ENCODE peak calls at places on chromosome 18, in six cellular contexts. D is CD8-positive, alpha-beta T cell; T is ovary; E is HCT116; U is PC-9; X is ascending aorta. M is an unnamed sample.

GRCh38 chr18:6628189-6628588 is 101.3 kb upstream of the ARHGAP28 start:
- DNase-seq in D (no peak), T (no peak), E (no peak), U (no peak), X (no peak), M (no peak)

GRCh38 chr18:6111726-6112125 is 216.4 kb upstream of the TMEM200C start:
- DNase-seq in D (no peak), T (no peak), E (no peak), U (no peak), X (no peak), M (no peak)

GRCh38 chr18:42444349-42444748 is 489.3 kb downstream of the PIK3C3 start:
- DNase-seq in D (no peak), T (no peak), E (no peak), U (no peak), X (no peak), M (no peak)

GRCh38 chr18:394997-395383 is 105.5 kb downstream of the COLEC12 start:
- DNase-seq in D (no peak), T (no peak), E (no peak), U (no peak), X (no peak), M (peak; percentile 93)

GRCh38 chr18:25423267-25423666 is 71.3 kb upstream of the ZNF521 start:
- DNase-seq in D (no peak), T (no peak), E (no peak), U (no peak), X (no peak), M (no peak)

GRCh38 chr18:31281437-31281836 is 36.5 kb upstream of the DSG1 start:
- DNase-seq in D (no peak), T (no peak), E (no peak), U (no peak), X (no peak), M (no peak)

GRCh38 chr18:79986726-79987125 is 1.6 kb downstream of the TXNL4A start:
- DNase-seq in D (no peak), T (no peak), E (no peak), U (no peak), X (no peak), M (no peak)

GRCh38 chr18:35661483-35662146 is 80.1 kb downstream of the GALNT1 start:
- DNase-seq in D (no peak), T (no peak), E (no peak), U (no peak), X (no peak), M (no peak)

GRCh38 chr18:23337599-23338444 is 115.3 kb upstream of the RIOK3 start:
- DNase-seq in D (no peak), T (no peak), E (peak; percentile 19), U (no peak), X (no peak), M (peak; percentile 11)

GRCh38 chr18:63119647-63120046 is 199.9 kb downstream of the BCL2 start:
- DNase-seq in D (no peak), T (no peak), E (peak; percentile 31), U (peak; percentile 6), X (no peak), M (peak; percentile 31)

GRCh38 chr18:7548226-7548625 is 18.9 kb upstream of the PTPRM start:
- DNase-seq in D (no peak), T (no peak), E (no peak), U (no peak), X (no peak), M (no peak)

GRCh38 chr18:25360301-25360899 is 8.4 kb upstream of the ZNF521 start:
- DNase-seq in D (no peak), T (no peak), E (no peak), U (no peak), X (no peak), M (no peak)

GRCh38 chr18:7414459-7414858 is 152.7 kb upstream of the PTPRM start:
- DNase-seq in D (no peak), T (no peak), E (no peak), U (no peak), X (no peak), M (no peak)

GRCh38 chr18:34772887-34773286 is 62.8 kb downstream of the DTNA start:
- DNase-seq in D (no peak), T (no peak), E (no peak), U (no peak), X (no peak), M (peak; percentile 51)

GRCh38 chr18:26506012-26506411 is 42.3 kb downstream of the KCTD1 start:
- DNase-seq in D (no peak), T (no peak), E (no peak), U (no peak), X (no peak), M (no peak)

GRCh38 chr18:75581336-75582121 is 154.0 kb upstream of the SMIM21 start:
- DNase-seq in D (no peak), T (no peak), E (no peak), U (no peak), X (no peak), M (no peak)

GRCh38 chr18:62937065-62937464 is 221.7 kb downstream of the PHLPP1 start:
- DNase-seq in D (no peak), T (no peak), E (no peak), U (no peak), X (no peak), M (no peak)

GRCh38 chr18:72206814-72207213 is 337.3 kb downstream of the CBLN2 start:
- DNase-seq in D (no peak), T (no peak), E (no peak), U (no peak), X (no peak), M (no peak)

GRCh38 chr18:28995319-28995718 is 818.4 kb upstream of the CDH2 start:
- DNase-seq in D (no peak), T (no peak), E (peak; percentile 0), U (no peak), X (no peak), M (no peak)

DNA sequence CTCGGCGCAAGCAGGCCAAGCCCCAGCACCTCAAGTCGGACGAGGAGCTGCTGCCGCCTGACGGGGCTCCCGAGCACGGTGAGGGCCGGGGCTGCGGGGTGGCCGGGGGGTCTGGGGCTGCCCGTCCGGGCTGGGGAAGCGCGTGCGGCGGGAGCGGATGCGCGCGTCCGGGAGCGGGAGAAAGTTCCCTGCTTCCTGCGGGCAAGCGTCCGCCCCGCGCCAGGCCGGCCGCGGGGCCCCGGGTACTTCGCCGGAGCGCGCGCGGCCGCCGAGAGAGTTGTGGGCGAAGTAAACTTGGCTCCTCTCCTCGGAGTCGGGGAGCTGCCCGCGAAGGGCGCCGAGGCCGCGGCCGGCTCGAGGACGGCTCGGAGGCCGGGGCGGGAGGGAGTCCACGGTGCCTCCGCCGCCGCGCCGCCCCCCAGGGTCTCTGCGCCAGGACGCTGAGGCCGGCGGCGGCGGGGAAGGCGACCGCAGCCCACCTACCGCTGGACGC is 707 bp downstream of the SALL3 start:
- DNase-seq in D (no peak), T (no peak), E (no peak), U (no peak), X (no peak), M (no peak)
- H3K4me1 ChIP-seq in D (no peaks in the 10 kb centered on the region), T (peaks cover 6% of the 10 kb centered on the region), E (no peaks in the 10 kb centered on the region), U (no peaks in the 10 kb centered on the region), X (peaks cover 8% of the 10 kb centered on the region), M (no peaks in the 10 kb centered on the region)

DNA sequence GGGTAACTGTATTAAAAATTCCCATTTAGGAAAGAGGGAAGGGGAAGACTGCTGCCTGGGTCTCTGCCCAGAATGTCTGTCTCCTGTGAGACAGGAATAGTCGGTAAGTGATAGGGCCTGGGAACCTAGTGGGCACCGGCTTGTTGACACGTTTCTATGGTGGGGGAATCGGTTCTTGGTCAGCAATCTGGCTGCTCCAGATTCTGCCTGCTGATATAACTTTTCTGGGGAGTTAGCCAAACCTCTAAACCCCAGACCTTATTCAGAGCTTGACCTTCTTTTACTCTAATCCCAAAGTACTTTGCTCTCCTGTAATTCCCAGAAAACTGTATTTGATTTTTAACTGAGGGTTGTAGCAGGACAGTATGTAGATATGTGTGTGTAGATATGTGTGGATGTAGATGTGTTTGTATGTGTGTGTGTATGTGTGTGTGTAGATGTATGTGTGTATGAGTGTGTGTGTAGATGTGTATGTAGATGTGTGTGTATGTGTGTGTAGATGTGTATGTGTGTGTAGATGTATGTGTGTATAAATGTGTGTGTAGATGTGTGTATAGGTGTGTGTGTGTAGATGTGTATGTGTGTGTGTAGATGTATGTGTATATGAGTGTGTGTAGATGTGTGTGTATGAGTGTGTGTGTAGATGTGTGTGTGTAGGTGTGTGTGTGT is 61.8 kb upstream of the TXNDC2 start:
- DNase-seq in D (no peak), T (no peak), E (no peak), U (no peak), X (no peak), M (no peak)
- H3K4me1 ChIP-seq in D (no peaks in the 10 kb centered on the region), T (peaks cover 22% of the 10 kb centered on the region), E (peaks cover 61% of the 10 kb centered on the region), U (peaks cover 54% of the 10 kb centered on the region), X (peaks cover 14% of the 10 kb centered on the region), M (peaks cover 50% of the 10 kb centered on the region)

GRCh38 chr18:55401275-55401620 is 186.7 kb downstream of the TCF4 start:
- DNase-seq in D (no peak), T (no peak), E (no peak), U (no peak), X (no peak), M (no peak)

GRCh38 chr18:55396979-55397378 is 191.0 kb downstream of the TCF4 start:
- DNase-seq in D (no peak), T (no peak), E (no peak), U (no peak), X (no peak), M (no peak)

GRCh38 chr18:55401638-55402191 is 186.3 kb downstream of the TCF4 start:
- DNase-seq in D (no peak), T (peak; percentile 33), E (no peak), U (no peak), X (no peak), M (peak; percentile 74)

GRCh38 chr18:55396267-55396905 is 191.6 kb downstream of the TCF4 start:
- DNase-seq in D (no peak), T (no peak), E (no peak), U (no peak), X (no peak), M (no peak)

GRCh38 chr18:55398858-55399257 is 189.1 kb downstream of the TCF4 start:
- DNase-seq in D (no peak), T (no peak), E (no peak), U (no peak), X (no peak), M (no peak)
- H3K4me1 ChIP-seq in D (no peaks in the 10 kb centered on the region), T (peaks cover 7% of the 10 kb centered on the region), E (no peaks in the 10 kb centered on the region), U (no peaks in the 10 kb centered on the region), X (no peaks in the 10 kb centered on the region), M (peaks cover 39% of the 10 kb centered on the region)

GRCh38 chr18:13439475-13439874 is 220.9 kb downstream of the LDLRAD4 start:
- DNase-seq in D (no peak), T (no peak), E (no peak), U (no peak), X (no peak), M (no peak)
- H3K4me1 ChIP-seq in D (peaks cover 47% of the 10 kb centered on the region), T (no peaks in the 10 kb centered on the region), E (no peaks in the 10 kb centered on the region), U (no peaks in the 10 kb centered on the region), X (peaks cover 3% of the 10 kb centered on the region), M (peaks cover 11% of the 10 kb centered on the region)